ENCODE peak calls at places on chromosome 22, in eight cellular contexts. One of them, this sample, is unnamed.
A peak's percentile ranks its signal among the peaks of the same experiment; 100 is the strongest.

GRCh38 chr22:33894515-33894914 is 25.8 kb downstream of the LARGE1 start:
- ATAC-seq in foreskin keratinocyte: no peak
- ATAC-seq in natural killer cell: no peak
- ATAC-seq in omental fat pad: no peak
- ATAC-seq in gastroesophageal sphincter: no peak
- ATAC-seq in A549: no peak
- ATAC-seq in mucosa of descending colon: no peak
- ATAC-seq in WTC11: no peak
- ATAC-seq in this sample: peak; percentile 88

GRCh38 chr22:39979048-39979447 is 15.7 kb upstream of the FAM83F start:
- ATAC-seq in foreskin keratinocyte: no peak
- ATAC-seq in natural killer cell: no peak
- ATAC-seq in omental fat pad: no peak
- ATAC-seq in gastroesophageal sphincter: no peak
- ATAC-seq in A549: no peak
- ATAC-seq in mucosa of descending colon: no peak
- ATAC-seq in WTC11: no peak
- ATAC-seq in this sample: no peak

GRCh38 chr22:36775589-36775965 is 342 bp downstream of the IFT27 start:
- ATAC-seq in foreskin keratinocyte: no peak
- ATAC-seq in natural killer cell: no peak
- ATAC-seq in omental fat pad: peak; percentile 6
- ATAC-seq in gastroesophageal sphincter: peak; percentile 0
- ATAC-seq in A549: peak; percentile 15
- ATAC-seq in mucosa of descending colon: peak; percentile 4
- ATAC-seq in WTC11: no peak
- ATAC-seq in this sample: peak; percentile 1

GRCh38 chr22:49657974-49658550 is 169.6 kb downstream of the BRD1 start:
- ATAC-seq in foreskin keratinocyte: no peak
- ATAC-seq in natural killer cell: no peak
- ATAC-seq in omental fat pad: no peak
- ATAC-seq in gastroesophageal sphincter: no peak
- ATAC-seq in A549: no peak
- ATAC-seq in mucosa of descending colon: no peak
- ATAC-seq in WTC11: no peak
- ATAC-seq in this sample: no peak

GRCh38 chr22:44019416-44019815 is 4.7 kb upstream of the PARVB start:
- ATAC-seq in foreskin keratinocyte: no peak
- ATAC-seq in natural killer cell: no peak
- ATAC-seq in omental fat pad: no peak
- ATAC-seq in gastroesophageal sphincter: no peak
- ATAC-seq in A549: no peak
- ATAC-seq in mucosa of descending colon: no peak
- ATAC-seq in WTC11: no peak
- ATAC-seq in this sample: no peak

GRCh38 chr22:33832558-33833151 is 87.6 kb downstream of the LARGE1 start:
- ATAC-seq in foreskin keratinocyte: no peak
- ATAC-seq in natural killer cell: no peak
- ATAC-seq in omental fat pad: no peak
- ATAC-seq in gastroesophageal sphincter: peak; percentile 28
- ATAC-seq in A549: no peak
- ATAC-seq in mucosa of descending colon: peak; percentile 7
- ATAC-seq in WTC11: no peak
- ATAC-seq in this sample: no peak

GRCh38 chr22:37502342-37503182 is 16.4 kb upstream of the MFNG start:
- ATAC-seq in foreskin keratinocyte: no peak
- ATAC-seq in natural killer cell: no peak
- ATAC-seq in omental fat pad: no peak
- ATAC-seq in gastroesophageal sphincter: peak; percentile 22
- ATAC-seq in A549: peak; percentile 62
- ATAC-seq in mucosa of descending colon: peak; percentile 80
- ATAC-seq in WTC11: no peak
- ATAC-seq in this sample: peak; percentile 52

GRCh38 chr22:37907036-37907954 is 1.2 kb downstream of the MICALL1 start:
- ATAC-seq in foreskin keratinocyte: no peak
- ATAC-seq in natural killer cell: no peak
- ATAC-seq in omental fat pad: no peak
- ATAC-seq in gastroesophageal sphincter: no peak
- ATAC-seq in A549: no peak
- ATAC-seq in mucosa of descending colon: peak; percentile 3
- ATAC-seq in WTC11: no peak
- ATAC-seq in this sample: peak; percentile 1

GRCh38 chr22:37270928-37271650 is 11.2 kb upstream of the CYTH4 start:
- ATAC-seq in foreskin keratinocyte: no peak
- ATAC-seq in natural killer cell: no peak
- ATAC-seq in omental fat pad: no peak
- ATAC-seq in gastroesophageal sphincter: no peak
- ATAC-seq in A549: no peak
- ATAC-seq in mucosa of descending colon: no peak
- ATAC-seq in WTC11: no peak
- ATAC-seq in this sample: no peak

GRCh38 chr22:24521791-24522245 is 26.7 kb downstream of the UPB1 start:
- ATAC-seq in foreskin keratinocyte: peak; percentile 94
- ATAC-seq in natural killer cell: no peak
- ATAC-seq in omental fat pad: peak; percentile 63
- ATAC-seq in gastroesophageal sphincter: no peak
- ATAC-seq in A549: peak; percentile 92
- ATAC-seq in mucosa of descending colon: peak; percentile 87
- ATAC-seq in WTC11: peak; percentile 90
- ATAC-seq in this sample: peak; percentile 89

GRCh38 chr22:37983860-37984791 is at the start of gene SOX10:
- ATAC-seq in foreskin keratinocyte: no peak
- ATAC-seq in natural killer cell: no peak
- ATAC-seq in omental fat pad: no peak
- ATAC-seq in gastroesophageal sphincter: no peak
- ATAC-seq in A549: no peak
- ATAC-seq in mucosa of descending colon: no peak
- ATAC-seq in WTC11: peak; percentile 57
- ATAC-seq in this sample: no peak

GRCh38 chr22:46373838-46374662 is 38.5 kb downstream of the TRMU start:
- ATAC-seq in foreskin keratinocyte: no peak
- ATAC-seq in natural killer cell: peak; percentile 34
- ATAC-seq in omental fat pad: no peak
- ATAC-seq in gastroesophageal sphincter: no peak
- ATAC-seq in A549: no peak
- ATAC-seq in mucosa of descending colon: peak; percentile 48
- ATAC-seq in WTC11: no peak
- ATAC-seq in this sample: no peak

GRCh38 chr22:39988386-39989114 is 6.2 kb upstream of the FAM83F start:
- ATAC-seq in foreskin keratinocyte: no peak
- ATAC-seq in natural killer cell: no peak
- ATAC-seq in omental fat pad: no peak
- ATAC-seq in gastroesophageal sphincter: no peak
- ATAC-seq in A549: no peak
- ATAC-seq in mucosa of descending colon: peak; percentile 45
- ATAC-seq in WTC11: no peak
- ATAC-seq in this sample: peak; percentile 80

GRCh38 chr22:23773247-23774113 is 831 bp downstream of the MMP11 start:
- ATAC-seq in foreskin keratinocyte: peak; percentile 22
- ATAC-seq in natural killer cell: no peak
- ATAC-seq in omental fat pad: no peak
- ATAC-seq in gastroesophageal sphincter: no peak
- ATAC-seq in A549: peak; percentile 25
- ATAC-seq in mucosa of descending colon: no peak
- ATAC-seq in WTC11: peak; percentile 9
- ATAC-seq in this sample: peak; percentile 12

GRCh38 chr22:31343235-31344191 is 2.6 kb downstream of the PATZ1 start:
- ATAC-seq in foreskin keratinocyte: no peak
- ATAC-seq in natural killer cell: no peak
- ATAC-seq in omental fat pad: no peak
- ATAC-seq in gastroesophageal sphincter: no peak
- ATAC-seq in A549: no peak
- ATAC-seq in mucosa of descending colon: peak; percentile 42
- ATAC-seq in WTC11: peak; percentile 13
- ATAC-seq in this sample: peak; percentile 23

GRCh38 chr22:24400037-24400725 is 27.2 kb upstream of the ADORA2A start:
- ATAC-seq in foreskin keratinocyte: no peak
- ATAC-seq in natural killer cell: no peak
- ATAC-seq in omental fat pad: no peak
- ATAC-seq in gastroesophageal sphincter: no peak
- ATAC-seq in A549: no peak
- ATAC-seq in mucosa of descending colon: no peak
- ATAC-seq in WTC11: no peak
- ATAC-seq in this sample: no peak

GRCh38 chr22:39368402-39368801 is 18.6 kb downstream of the SYNGR1 start:
- ATAC-seq in foreskin keratinocyte: no peak
- ATAC-seq in natural killer cell: no peak
- ATAC-seq in omental fat pad: no peak
- ATAC-seq in gastroesophageal sphincter: no peak
- ATAC-seq in A549: no peak
- ATAC-seq in mucosa of descending colon: no peak
- ATAC-seq in WTC11: no peak
- ATAC-seq in this sample: no peak

GRCh38 chr22:48137640-48138039 is 1375.2 kb downstream of the TBC1D22A start:
- ATAC-seq in foreskin keratinocyte: no peak
- ATAC-seq in natural killer cell: no peak
- ATAC-seq in omental fat pad: no peak
- ATAC-seq in gastroesophageal sphincter: no peak
- ATAC-seq in A549: peak; percentile 80
- ATAC-seq in mucosa of descending colon: peak; percentile 76
- ATAC-seq in WTC11: no peak
- ATAC-seq in this sample: no peak

GRCh38 chr22:22798232-22798616 is 89.4 kb upstream of the IGLL5 start:
- ATAC-seq in foreskin keratinocyte: no peak
- ATAC-seq in natural killer cell: no peak
- ATAC-seq in omental fat pad: no peak
- ATAC-seq in gastroesophageal sphincter: no peak
- ATAC-seq in A549: no peak
- ATAC-seq in mucosa of descending colon: no peak
- ATAC-seq in WTC11: no peak
- ATAC-seq in this sample: no peak

GRCh38 chr22:36541831-36542391 is 12.9 kb upstream of the EIF3D start:
- ATAC-seq in foreskin keratinocyte: peak; percentile 83
- ATAC-seq in natural killer cell: no peak
- ATAC-seq in omental fat pad: peak; percentile 62
- ATAC-seq in gastroesophageal sphincter: no peak
- ATAC-seq in A549: peak; percentile 53
- ATAC-seq in mucosa of descending colon: peak; percentile 19
- ATAC-seq in WTC11: no peak
- ATAC-seq in this sample: peak; percentile 88

GRCh38 chr22:32511776-32512175 is 37.2 kb downstream of the FBXO7 start:
- ATAC-seq in foreskin keratinocyte: no peak
- ATAC-seq in natural killer cell: no peak
- ATAC-seq in omental fat pad: no peak
- ATAC-seq in gastroesophageal sphincter: no peak
- ATAC-seq in A549: no peak
- ATAC-seq in mucosa of descending colon: no peak
- ATAC-seq in WTC11: no peak
- ATAC-seq in this sample: no peak

GRCh38 chr22:39148727-39149535 is 3.5 kb downstream of the CBX7 start:
- ATAC-seq in foreskin keratinocyte: no peak
- ATAC-seq in natural killer cell: no peak
- ATAC-seq in omental fat pad: no peak
- ATAC-seq in gastroesophageal sphincter: peak; percentile 26
- ATAC-seq in A549: no peak
- ATAC-seq in mucosa of descending colon: no peak
- ATAC-seq in WTC11: peak; percentile 17
- ATAC-seq in this sample: no peak

GRCh38 chr22:38087855-38088254 is 3.9 kb upstream of the SLC16A8 start:
- ATAC-seq in foreskin keratinocyte: no peak
- ATAC-seq in natural killer cell: no peak
- ATAC-seq in omental fat pad: peak; percentile 12
- ATAC-seq in gastroesophageal sphincter: no peak
- ATAC-seq in A549: no peak
- ATAC-seq in mucosa of descending colon: no peak
- ATAC-seq in WTC11: no peak
- ATAC-seq in this sample: no peak

GRCh38 chr22:35257002-35257320 is 332 bp upstream of the HMGXB4 start:
- ATAC-seq in foreskin keratinocyte: peak; percentile 28
- ATAC-seq in natural killer cell: peak; percentile 3
- ATAC-seq in omental fat pad: peak; percentile 2
- ATAC-seq in gastroesophageal sphincter: no peak
- ATAC-seq in A549: peak; percentile 60
- ATAC-seq in mucosa of descending colon: peak; percentile 5
- ATAC-seq in WTC11: no peak
- ATAC-seq in this sample: no peak

GRCh38 chr22:30381250-30381649 is 6.0 kb downstream of the RNF215 start:
- ATAC-seq in foreskin keratinocyte: no peak
- ATAC-seq in natural killer cell: no peak
- ATAC-seq in omental fat pad: no peak
- ATAC-seq in gastroesophageal sphincter: no peak
- ATAC-seq in A549: no peak
- ATAC-seq in mucosa of descending colon: no peak
- ATAC-seq in WTC11: no peak
- ATAC-seq in this sample: no peak

GRCh38 chr22:42544686-42545085 is 9.1 kb upstream of the SERHL2 start:
- ATAC-seq in foreskin keratinocyte: no peak
- ATAC-seq in natural killer cell: no peak
- ATAC-seq in omental fat pad: no peak
- ATAC-seq in gastroesophageal sphincter: no peak
- ATAC-seq in A549: peak; percentile 61
- ATAC-seq in mucosa of descending colon: no peak
- ATAC-seq in WTC11: no peak
- ATAC-seq in this sample: no peak

GRCh38 chr22:22009661-22010060 is 27.1 kb upstream of the TOP3B start:
- ATAC-seq in foreskin keratinocyte: peak; percentile 81
- ATAC-seq in natural killer cell: no peak
- ATAC-seq in omental fat pad: no peak
- ATAC-seq in gastroesophageal sphincter: no peak
- ATAC-seq in A549: no peak
- ATAC-seq in mucosa of descending colon: no peak
- ATAC-seq in WTC11: no peak
- ATAC-seq in this sample: no peak

GRCh38 chr22:38139901-38140300 is 29.4 kb upstream of the BAIAP2L2 start:
- ATAC-seq in foreskin keratinocyte: no peak
- ATAC-seq in natural killer cell: no peak
- ATAC-seq in omental fat pad: no peak
- ATAC-seq in gastroesophageal sphincter: no peak
- ATAC-seq in A549: no peak
- ATAC-seq in mucosa of descending colon: no peak
- ATAC-seq in WTC11: no peak
- ATAC-seq in this sample: no peak

GRCh38 chr22:40572976-40573375 is 63.5 kb downstream of the MRTFA start:
- ATAC-seq in foreskin keratinocyte: no peak
- ATAC-seq in natural killer cell: no peak
- ATAC-seq in omental fat pad: no peak
- ATAC-seq in gastroesophageal sphincter: peak; percentile 62
- ATAC-seq in A549: no peak
- ATAC-seq in mucosa of descending colon: no peak
- ATAC-seq in WTC11: no peak
- ATAC-seq in this sample: no peak